ENCODE peak calls at places on chromosomes 2 and 18, in nine cellular contexts. T, J, K, B, I, W, G, N and U are unnamed samples.

GRCh38 chr2:127893494-127893893 is 7.7 kb upstream of the AMMECR1L start:
- DNase-seq in T (no peak), J (no peak), N (no peak), I (no peak), W (peak; percentile 23), K (no peak), G (no peak), B (no peak), U (no peak)

GRCh38 chr2:34734662-34735061 is 1135.6 kb upstream of the FAM98A start:
- DNase-seq in G (no peak), J (no peak), T (no peak), W (no peak), I (no peak), K (no peak), N (no peak), B (no peak), U (no peak)

GRCh38 chr2:73290049-73290839 is 3.1 kb downstream of the EGR4 start:
- DNase-seq in B (peak; percentile 33), J (peak; percentile 49), G (peak; percentile 71), T (no peak), W (no peak), N (no peak), I (no peak), K (peak; percentile 38), U (peak; percentile 46)

GRCh38 chr2:10405441-10405840 is 42.7 kb downstream of the ODC1 start:
- DNase-seq in K (peak; percentile 98), J (peak; percentile 85), B (no peak), I (peak; percentile 100), W (peak; percentile 88), G (no peak), N (no peak), T (peak; percentile 91), U (no peak)

GRCh38 chr2:74739129-74739528 is 85.1 kb downstream of the SEMA4F start:
- DNase-seq in B (no peak), J (no peak), G (no peak), W (no peak), T (no peak), N (no peak), K (no peak), I (no peak), U (no peak)

GRCh38 chr18:51537487-51537886 is 340.0 kb upstream of the MEX3C start:
- DNase-seq in W (no peak), B (no peak), I (no peak), G (peak; percentile 25), T (no peak), N (no peak), K (peak; percentile 66), J (no peak), U (no peak)

GRCh38 chr18:37519506-37520135 is 46.0 kb downstream of the CELF4 start:
- DNase-seq in I (no peak), W (no peak), T (no peak), N (no peak), K (no peak), B (no peak), J (no peak), G (no peak), U (no peak)

GRCh38 chr2:144237108-144237507 is 282.8 kb downstream of the ZEB2 start:
- DNase-seq in B (no peak), W (no peak), I (no peak), K (no peak), N (no peak), J (no peak), T (no peak), G (no peak), U (no peak)

GRCh38 chr2:161208527-161209139 is 48.4 kb downstream of the TANK start:
- DNase-seq in T (no peak), W (no peak), N (no peak), K (peak; percentile 83), G (no peak), I (peak; percentile 17), J (peak; percentile 80), B (no peak), U (no peak)

GRCh38 chr2:54956392-54956722 is 93.9 kb downstream of the RTN4 start:
- DNase-seq in N (no peak), G (no peak), B (no peak), J (no peak), T (no peak), K (no peak), I (no peak), W (no peak), U (peak; percentile 66)

GRCh38 chr2:102397167-102397566 is 25.8 kb upstream of the IL18RAP start:
- DNase-seq in N (no peak), J (no peak), W (no peak), G (no peak), B (no peak), T (no peak), K (no peak), I (no peak), U (no peak)

GRCh38 chr2:149213764-149214493 is 116.5 kb upstream of the LYPD6 start:
- DNase-seq in W (no peak), T (no peak), K (no peak), B (no peak), N (no peak), I (no peak), G (no peak), J (no peak), U (no peak)

GRCh38 chr18:7524786-7525185 is 42.3 kb upstream of the PTPRM start:
- DNase-seq in J (no peak), T (no peak), W (no peak), B (no peak), N (no peak), G (no peak), I (no peak), K (no peak), U (no peak)

GRCh38 chr2:154375625-154376020 is 322.9 kb upstream of the KCNJ3 start:
- DNase-seq in T (no peak), B (no peak), J (peak; percentile 9), W (no peak), I (no peak), K (peak; percentile 28), N (no peak), G (no peak), U (no peak)

GRCh38 chr18:63292844-63293683 is 26.5 kb downstream of the BCL2 start:
- DNase-seq in J (no peak), W (no peak), G (peak; percentile 41), I (no peak), T (no peak), K (no peak), B (no peak), N (no peak), U (no peak)

GRCh38 chr2:217818293-217818850 is 184.4 kb downstream of the TNS1 start:
- DNase-seq in T (no peak), G (no peak), W (peak; percentile 74), J (no peak), K (no peak), I (no peak), N (no peak), B (no peak), U (no peak)

GRCh38 chr2:18149660-18150246 is 271.3 kb downstream of the KCNS3 start:
- DNase-seq in I (peak; percentile 19), K (peak; percentile 24), T (no peak), G (no peak), W (no peak), J (peak; percentile 46), N (no peak), B (no peak), U (no peak)

GRCh38 chr2:199466704-199467461 is 9.1 kb upstream of the SATB2 start:
- DNase-seq in T (no peak), I (no peak), W (no peak), B (no peak), K (no peak), G (no peak), N (no peak), J (no peak), U (no peak)

GRCh38 chr2:225122582-225123486 is 80.6 kb upstream of the DOCK10 start:
- DNase-seq in J (peak; percentile 26), K (no peak), B (peak; percentile 36), I (no peak), W (no peak), G (peak; percentile 60), N (no peak), T (no peak), U (no peak)

GRCh38 chr2:189204322-189204941 is 24.9 kb upstream of the COL5A2 start:
- DNase-seq in I (no peak), G (no peak), K (peak; percentile 41), B (no peak), N (no peak), W (no peak), J (peak; percentile 74), T (no peak), U (no peak)

GRCh38 chr2:214135966-214136365 is 274.9 kb upstream of the VWC2L start:
- DNase-seq in B (no peak), J (peak; percentile 71), G (no peak), I (peak; percentile 17), K (peak; percentile 90), T (no peak), N (no peak), W (no peak), U (no peak)

GRCh38 chr18:25962176-25962575 is 128.2 kb downstream of the SS18 start:
- DNase-seq in K (no peak), W (no peak), G (no peak), N (no peak), I (no peak), T (no peak), B (no peak), J (no peak), U (no peak)

GRCh38 chr2:166361351-166362153 is 14.2 kb downstream of the SCN9A start:
- DNase-seq in N (no peak), I (no peak), G (no peak), B (no peak), J (peak; percentile 69), K (no peak), W (no peak), T (no peak), U (no peak)